ENCODE peak calls at places on chromosomes 16 and 17, in nine cellular contexts. H is heart left ventricle; D is HL-60; F is mesothelial cell of epicardium; B is occipital lobe; Y is HEK293T; T is T-helper 9 cell; U is frontal cortex; Z is activated CD4-positive, alpha-beta T cell treated with anti-CD3 and anti-CD28 coated beads for 24 hours. J is an unnamed sample.

GRCh38 chr17:81391268-81391963 is 3.8 kb upstream of the BAHCC1 start:
- DNase-seq in H (no peak), D (no peak), F (no peak), B (no peak), Y (no peak), T (no peak), U (no peak), Z (no peak), J (no peak)

GRCh38 chr17:79617740-79618382 is 7.0 kb upstream of the RBFOX3 start:
- DNase-seq in H (no peak), D (no peak), F (no peak), B (no peak), Y (no peak), T (no peak), U (no peak), Z (no peak), J (no peak)

GRCh38 chr16:53827741-53828140 is 123.8 kb downstream of the FTO start:
- DNase-seq in H (no peak), D (no peak), F (no peak), B (no peak), Y (no peak), T (no peak), U (no peak), Z (no peak), J (no peak)

GRCh38 chr17:39001703-39002637 is 34.8 kb upstream of the FBXO47 start:
- DNase-seq in H (peak; percentile 88), D (peak; percentile 58), F (no peak), B (peak; percentile 34), Y (no peak), T (no peak), U (no peak), Z (no peak), J (peak; percentile 7)

GRCh38 chr17:81557276-81558114 is 5.3 kb upstream of the FAAP100 start:
- DNase-seq in H (no peak), D (no peak), F (no peak), B (no peak), Y (no peak), T (no peak), U (no peak), Z (no peak), J (no peak)

GRCh38 chr17:77635176-77635575 is 323.3 kb upstream of the TNRC6C start:
- DNase-seq in H (no peak), D (no peak), F (no peak), B (no peak), Y (no peak), T (no peak), U (no peak), Z (no peak), J (no peak)

GRCh38 chr17:49965522-49965905 is 3.5 kb upstream of the DLX4 start:
- DNase-seq in H (no peak), D (peak; percentile 31), F (no peak), B (no peak), Y (no peak), T (no peak), U (no peak), Z (no peak), J (no peak)

GRCh38 chr17:66837226-66837625 is 2.3 kb downstream of the CACNG5 start:
- DNase-seq in H (no peak), D (no peak), F (no peak), B (no peak), Y (no peak), T (no peak), U (no peak), Z (no peak), J (no peak)

GRCh38 chr16:55146939-55147338 is 177.1 kb upstream of the IRX6 start:
- DNase-seq in H (no peak), D (no peak), F (no peak), B (no peak), Y (no peak), T (no peak), U (no peak), Z (no peak), J (no peak)

GRCh38 chr16:86531193-86531550 is 20.8 kb downstream of the FOXF1 start:
- DNase-seq in H (peak; percentile 51), D (no peak), F (no peak), B (peak; percentile 67), Y (no peak), T (no peak), U (peak; percentile 87), Z (no peak), J (no peak)

GRCh38 chr17:82545071-82545462 is 25.5 kb downstream of the FOXK2 start:
- DNase-seq in H (no peak), D (no peak), F (no peak), B (no peak), Y (no peak), T (no peak), U (peak; percentile 62), Z (no peak), J (no peak)

GRCh38 chr16:79366635-79367034 is 233.9 kb downstream of the MAF start:
- DNase-seq in H (no peak), D (no peak), F (no peak), B (no peak), Y (no peak), T (no peak), U (no peak), Z (no peak), J (no peak)

GRCh38 chr16:88770459-88771293 is 14.3 kb downstream of the PIEZO1 start:
- DNase-seq in H (peak; percentile 74), D (peak; percentile 71), F (peak; percentile 78), B (no peak), Y (peak; percentile 77), T (no peak), U (no peak), Z (no peak), J (peak; percentile 88)

GRCh38 chr16:10501016-10501607 is 79.3 kb downstream of the EMP2 start:
- DNase-seq in H (no peak), D (no peak), F (no peak), B (no peak), Y (no peak), T (no peak), U (no peak), Z (no peak), J (peak; percentile 45)

GRCh38 chr17:33962857-33963655 is 292.0 kb upstream of the CCL2 start:
- DNase-seq in H (no peak), D (peak; percentile 5), F (no peak), B (no peak), Y (no peak), T (no peak), U (no peak), Z (no peak), J (no peak)

GRCh38 chr16:56109205-56109604 is 82.1 kb upstream of the GNAO1 start:
- DNase-seq in H (no peak), D (no peak), F (no peak), B (no peak), Y (no peak), T (no peak), U (no peak), Z (no peak), J (no peak)

GRCh38 chr17:63178530-63178929 is 212.5 kb downstream of the TANC2 start:
- DNase-seq in H (no peak), D (no peak), F (no peak), B (no peak), Y (no peak), T (no peak), U (no peak), Z (no peak), J (no peak)

GRCh38 chr16:68070249-68070725 is 14.9 kb upstream of the NFATC3 start:
- DNase-seq in H (peak; percentile 11), D (no peak), F (no peak), B (no peak), Y (no peak), T (no peak), U (no peak), Z (no peak), J (no peak)

GRCh38 chr17:76972046-76972641 is 103.9 kb downstream of the MGAT5B start:
- DNase-seq in H (no peak), D (no peak), F (no peak), B (no peak), Y (no peak), T (no peak), U (no peak), Z (no peak), J (no peak)

GRCh38 chr17:37701424-37702020 is 43.3 kb downstream of the HNF1B start:
- DNase-seq in H (no peak), D (peak; percentile 54), F (no peak), B (no peak), Y (peak; percentile 54), T (peak; percentile 13), U (peak; percentile 22), Z (peak; percentile 30), J (no peak)

GRCh38 chr17:39866013-39866730 is 1.8 kb upstream of the ZPBP2 start:
- DNase-seq in H (no peak), D (no peak), F (no peak), B (no peak), Y (no peak), T (no peak), U (no peak), Z (no peak), J (no peak)

GRCh38 chr16:14303654-14304394 is 232.7 kb downstream of the MRTFB start:
- DNase-seq in H (no peak), D (no peak), F (no peak), B (no peak), Y (no peak), T (no peak), U (no peak), Z (no peak), J (no peak)

GRCh38 chr17:44766409-44767038 is 7.7 kb downstream of the ADAM11 start:
- DNase-seq in H (no peak), D (no peak), F (no peak), B (no peak), Y (no peak), T (no peak), U (no peak), Z (no peak), J (no peak)

GRCh38 chr16:30894540-30895368 is 877 bp upstream of the BCL7C start:
- DNase-seq in H (no peak), D (no peak), F (no peak), B (no peak), Y (no peak), T (no peak), U (no peak), Z (no peak), J (no peak)

GRCh38 chr16:27365142-27366089 is 36.6 kb upstream of the IL21R start:
- DNase-seq in H (no peak), D (no peak), F (no peak), B (no peak), Y (no peak), T (no peak), U (no peak), Z (no peak), J (no peak)

GRCh38 chr16:86156155-86156554 is 257.2 kb downstream of the IRF8 start:
- DNase-seq in H (no peak), D (no peak), F (no peak), B (no peak), Y (no peak), T (no peak), U (no peak), Z (no peak), J (no peak)

GRCh38 chr16:31709181-31709580 is 164.4 kb upstream of the ZNF267 start:
- DNase-seq in H (no peak), D (no peak), F (no peak), B (no peak), Y (no peak), T (no peak), U (no peak), Z (no peak), J (no peak)

GRCh38 chr17:39674702-39675389 is 6.6 kb downstream of the PNMT start:
- DNase-seq in H (peak; percentile 64), D (no peak), F (no peak), B (no peak), Y (no peak), T (no peak), U (no peak), Z (no peak), J (peak; percentile 54)

GRCh38 chr16:11793840-11794239 is 3.2 kb downstream of the ZC3H7A start:
- DNase-seq in H (no peak), D (no peak), F (no peak), B (no peak), Y (no peak), T (no peak), U (no peak), Z (no peak), J (no peak)

J was measured in CMK.